ENCODE peak calls at places on chromosome 1, in six cellular contexts. One of them, this sample, is unnamed.

GRCh38 chr1:33220701-33221384 is 35.4 kb upstream of the ZNF362 start:
- DNase-seq in cardiac fibroblast: no peak
- DNase-seq in MM.1S: no peak
- DNase-seq in GM13977: no peak
- DNase-seq in stomach: peak
- DNase-seq in left ventricle myocardium inferior: no peak
- DNase-seq in this sample: peak

GRCh38 chr1:110339427-110340206 is 440 bp downstream of the RBM15 start:
- DNase-seq in left ventricle myocardium inferior: peak
- DNase-seq in cardiac fibroblast: peak
- DNase-seq in MM.1S: peak
- DNase-seq in stomach: peak
- DNase-seq in GM13977: peak
- DNase-seq in this sample: no peak

GRCh38 chr1:14517813-14518180 is 80.7 kb upstream of the KAZN start:
- DNase-seq in cardiac fibroblast: no peak
- DNase-seq in left ventricle myocardium inferior: no peak
- DNase-seq in MM.1S: no peak
- DNase-seq in GM13977: no peak
- DNase-seq in stomach: no peak
- DNase-seq in this sample: no peak

GRCh38 chr1:15727021-15727420 is 9.0 kb upstream of the SLC25A34 start:
- DNase-seq in stomach: no peak
- DNase-seq in left ventricle myocardium inferior: no peak
- DNase-seq in GM13977: no peak
- DNase-seq in cardiac fibroblast: no peak
- DNase-seq in MM.1S: no peak
- DNase-seq in this sample: no peak

GRCh38 chr1:111436726-111437125 is 9.2 kb upstream of the OVGP1 start:
- DNase-seq in MM.1S: no peak
- DNase-seq in GM13977: no peak
- DNase-seq in cardiac fibroblast: peak
- DNase-seq in stomach: no peak
- DNase-seq in left ventricle myocardium inferior: no peak
- DNase-seq in this sample: peak

GRCh38 chr1:9289724-9290493 is 2.8 kb upstream of the SPSB1 start:
- DNase-seq in GM13977: no peak
- DNase-seq in MM.1S: no peak
- DNase-seq in cardiac fibroblast: peak
- DNase-seq in stomach: no peak
- DNase-seq in left ventricle myocardium inferior: peak
- DNase-seq in this sample: peak

GRCh38 chr1:3454811-3455618 is 550 bp downstream of the ARHGEF16 start:
- DNase-seq in left ventricle myocardium inferior: peak
- DNase-seq in cardiac fibroblast: no peak
- DNase-seq in MM.1S: no peak
- DNase-seq in GM13977: no peak
- DNase-seq in stomach: peak
- DNase-seq in this sample: no peak

GRCh38 chr1:205680073-205680851 is at the start of gene SLC45A3:
- DNase-seq in stomach: peak
- DNase-seq in MM.1S: peak
- DNase-seq in cardiac fibroblast: peak
- DNase-seq in GM13977: peak
- DNase-seq in left ventricle myocardium inferior: peak
- DNase-seq in this sample: no peak

GRCh38 chr1:209318302-209319056 is 265.0 kb upstream of the CAMK1G start:
- DNase-seq in stomach: no peak
- DNase-seq in cardiac fibroblast: no peak
- DNase-seq in left ventricle myocardium inferior: no peak
- DNase-seq in MM.1S: no peak
- DNase-seq in GM13977: no peak
- DNase-seq in this sample: peak

GRCh38 chr1:171780583-171781166 is 785 bp upstream of the METTL13 start:
- DNase-seq in GM13977: no peak
- DNase-seq in MM.1S: peak
- DNase-seq in left ventricle myocardium inferior: no peak
- DNase-seq in stomach: no peak
- DNase-seq in cardiac fibroblast: no peak
- DNase-seq in this sample: no peak

GRCh38 chr1:40799351-40799867 is 15.8 kb downstream of the KCNQ4 start:
- DNase-seq in stomach: peak
- DNase-seq in GM13977: no peak
- DNase-seq in cardiac fibroblast: peak
- DNase-seq in left ventricle myocardium inferior: no peak
- DNase-seq in MM.1S: no peak
- DNase-seq in this sample: no peak

GRCh38 chr1:107896946-107897345 is 68.0 kb downstream of the VAV3 start:
- DNase-seq in MM.1S: no peak
- DNase-seq in stomach: no peak
- DNase-seq in cardiac fibroblast: no peak
- DNase-seq in left ventricle myocardium inferior: no peak
- DNase-seq in GM13977: no peak
- DNase-seq in this sample: no peak

GRCh38 chr1:113190930-113191329 is 117.9 kb downstream of the LRIG2 start:
- DNase-seq in left ventricle myocardium inferior: no peak
- DNase-seq in GM13977: no peak
- DNase-seq in cardiac fibroblast: no peak
- DNase-seq in stomach: no peak
- DNase-seq in MM.1S: no peak
- DNase-seq in this sample: no peak

GRCh38 chr1:19047373-19047772 is 90.9 kb upstream of the IFFO2 start:
- DNase-seq in cardiac fibroblast: no peak
- DNase-seq in GM13977: no peak
- DNase-seq in stomach: no peak
- DNase-seq in left ventricle myocardium inferior: peak
- DNase-seq in MM.1S: no peak
- DNase-seq in this sample: no peak

GRCh38 chr1:12194666-12195216 is 27.9 kb downstream of the TNFRSF1B start:
- DNase-seq in cardiac fibroblast: no peak
- DNase-seq in GM13977: no peak
- DNase-seq in left ventricle myocardium inferior: no peak
- DNase-seq in MM.1S: no peak
- DNase-seq in stomach: no peak
- DNase-seq in this sample: no peak

GRCh38 chr1:31364561-31365255 is 8.2 kb downstream of the FABP3 start:
- DNase-seq in cardiac fibroblast: no peak
- DNase-seq in GM13977: no peak
- DNase-seq in left ventricle myocardium inferior: no peak
- DNase-seq in MM.1S: no peak
- DNase-seq in stomach: no peak
- DNase-seq in this sample: no peak

GRCh38 chr1:231493421-231494185 is 34.9 kb upstream of the TSNAX start:
- DNase-seq in cardiac fibroblast: peak
- DNase-seq in GM13977: peak
- DNase-seq in MM.1S: no peak
- DNase-seq in left ventricle myocardium inferior: no peak
- DNase-seq in stomach: no peak
- DNase-seq in this sample: no peak

GRCh38 chr1:50661626-50662025 is 238.4 kb upstream of the DMRTA2 start:
- DNase-seq in MM.1S: no peak
- DNase-seq in left ventricle myocardium inferior: no peak
- DNase-seq in stomach: no peak
- DNase-seq in cardiac fibroblast: peak
- DNase-seq in GM13977: no peak
- DNase-seq in this sample: no peak

GRCh38 chr1:54716299-54717047 is 812 bp downstream of the TTC4 start:
- DNase-seq in cardiac fibroblast: peak
- DNase-seq in GM13977: no peak
- DNase-seq in MM.1S: no peak
- DNase-seq in left ventricle myocardium inferior: no peak
- DNase-seq in stomach: no peak
- DNase-seq in this sample: peak

GRCh38 chr1:204853446-204853845 is 17.2 kb upstream of the NFASC start:
- DNase-seq in cardiac fibroblast: no peak
- DNase-seq in left ventricle myocardium inferior: no peak
- DNase-seq in stomach: no peak
- DNase-seq in MM.1S: no peak
- DNase-seq in GM13977: no peak
- DNase-seq in this sample: no peak

GRCh38 chr1:209702832-209703231 is 1.8 kb upstream of the HSD11B1 start:
- DNase-seq in left ventricle myocardium inferior: no peak
- DNase-seq in cardiac fibroblast: no peak
- DNase-seq in MM.1S: no peak
- DNase-seq in stomach: no peak
- DNase-seq in GM13977: no peak
- DNase-seq in this sample: no peak

GRCh38 chr1:119549719-119550141 is 42.7 kb downstream of the HSD3B1 start:
- DNase-seq in cardiac fibroblast: peak
- DNase-seq in MM.1S: peak
- DNase-seq in stomach: peak
- DNase-seq in GM13977: peak
- DNase-seq in left ventricle myocardium inferior: no peak
- DNase-seq in this sample: peak

GRCh38 chr1:32709075-32709474 is 6.5 kb upstream of the SYNC start:
- DNase-seq in cardiac fibroblast: no peak
- DNase-seq in left ventricle myocardium inferior: no peak
- DNase-seq in GM13977: no peak
- DNase-seq in MM.1S: no peak
- DNase-seq in stomach: no peak
- DNase-seq in this sample: no peak

GRCh38 chr1:243325305-243325890 is 69.6 kb downstream of the SDCCAG8 start:
- DNase-seq in MM.1S: peak
- DNase-seq in left ventricle myocardium inferior: no peak
- DNase-seq in cardiac fibroblast: peak
- DNase-seq in GM13977: peak
- DNase-seq in stomach: no peak
- DNase-seq in this sample: peak

GRCh38 chr1:226661271-226661670 is 77.8 kb downstream of the ITPKB start:
- DNase-seq in MM.1S: no peak
- DNase-seq in cardiac fibroblast: no peak
- DNase-seq in left ventricle myocardium inferior: no peak
- DNase-seq in GM13977: no peak
- DNase-seq in stomach: no peak
- DNase-seq in this sample: no peak

GRCh38 chr1:86068126-86068805 is 88.3 kb downstream of the COL24A1 start:
- DNase-seq in left ventricle myocardium inferior: no peak
- DNase-seq in stomach: no peak
- DNase-seq in MM.1S: no peak
- DNase-seq in cardiac fibroblast: peak
- DNase-seq in GM13977: no peak
- DNase-seq in this sample: no peak

DNA sequence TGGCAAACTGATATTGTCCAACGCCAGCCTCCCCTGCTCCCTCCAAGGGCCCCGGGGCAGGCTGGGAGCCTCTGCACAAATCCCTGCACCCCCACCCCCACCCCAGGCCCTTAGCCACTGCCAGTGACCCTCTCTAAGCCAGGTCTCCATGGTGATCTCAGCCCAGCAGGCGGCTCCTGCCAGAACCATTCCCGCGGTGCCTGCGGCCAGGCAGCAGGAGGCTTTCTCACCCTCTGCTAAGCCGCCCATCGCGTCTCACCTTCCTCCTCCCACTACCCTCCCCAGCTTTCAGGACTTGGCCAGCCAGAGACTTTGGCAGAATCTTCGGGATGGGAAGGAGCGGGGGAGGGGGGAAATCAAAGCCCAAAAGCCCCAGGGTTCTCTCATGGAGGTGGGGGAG is 46.8 kb upstream of the WASF2 start:
- DNase-seq in stomach: no peak
- DNase-seq in left ventricle myocardium inferior: peak
- DNase-seq in GM13977: no peak
- DNase-seq in cardiac fibroblast: peak
- DNase-seq in MM.1S: no peak
- DNase-seq in this sample: no peak
- TF ChIP-seq CTCF in stomach: no peak
- TF ChIP-seq CTCF in left ventricle myocardium inferior: peak
- TF ChIP-seq CTCF in GM13977: no peak
- TF ChIP-seq CTCF in cardiac fibroblast: no peak
- TF ChIP-seq CTCF in MM.1S: no peak
- TF ChIP-seq CTCF in this sample: no peak

GRCh38 chr1:68321084-68321685 is 88.9 kb upstream of the WLS start:
- DNase-seq in cardiac fibroblast: peak
- DNase-seq in MM.1S: no peak
- DNase-seq in GM13977: no peak
- DNase-seq in stomach: peak
- DNase-seq in left ventricle myocardium inferior: peak
- DNase-seq in this sample: no peak
- TF ChIP-seq CTCF in cardiac fibroblast: peak
- TF ChIP-seq CTCF in MM.1S: no peak
- TF ChIP-seq CTCF in GM13977: no peak
- TF ChIP-seq CTCF in stomach: peak
- TF ChIP-seq CTCF in left ventricle myocardium inferior: peak
- TF ChIP-seq CTCF in this sample: peak

GRCh38 chr1:37177230-37177864 is 143.0 kb upstream of the GRIK3 start:
- DNase-seq in GM13977: peak
- DNase-seq in stomach: no peak
- DNase-seq in MM.1S: peak
- DNase-seq in left ventricle myocardium inferior: no peak
- DNase-seq in cardiac fibroblast: peak
- DNase-seq in this sample: peak
- TF ChIP-seq CTCF in GM13977: peak
- TF ChIP-seq CTCF in stomach: no peak
- TF ChIP-seq CTCF in MM.1S: peak
- TF ChIP-seq CTCF in left ventricle myocardium inferior: peak
- TF ChIP-seq CTCF in cardiac fibroblast: no peak
- TF ChIP-seq CTCF in this sample: peak

GRCh38 chr1:201354901-201355295 is 22.6 kb downstream of the TNNT2 start:
- DNase-seq in GM13977: no peak
- DNase-seq in MM.1S: no peak
- DNase-seq in cardiac fibroblast: no peak
- DNase-seq in left ventricle myocardium inferior: peak
- DNase-seq in stomach: no peak
- DNase-seq in this sample: no peak
- TF ChIP-seq CTCF in GM13977: no peak
- TF ChIP-seq CTCF in MM.1S: no peak
- TF ChIP-seq CTCF in cardiac fibroblast: no peak
- TF ChIP-seq CTCF in left ventricle myocardium inferior: no peak
- TF ChIP-seq CTCF in stomach: no peak
- TF ChIP-seq CTCF in this sample: no peak

DNA sequence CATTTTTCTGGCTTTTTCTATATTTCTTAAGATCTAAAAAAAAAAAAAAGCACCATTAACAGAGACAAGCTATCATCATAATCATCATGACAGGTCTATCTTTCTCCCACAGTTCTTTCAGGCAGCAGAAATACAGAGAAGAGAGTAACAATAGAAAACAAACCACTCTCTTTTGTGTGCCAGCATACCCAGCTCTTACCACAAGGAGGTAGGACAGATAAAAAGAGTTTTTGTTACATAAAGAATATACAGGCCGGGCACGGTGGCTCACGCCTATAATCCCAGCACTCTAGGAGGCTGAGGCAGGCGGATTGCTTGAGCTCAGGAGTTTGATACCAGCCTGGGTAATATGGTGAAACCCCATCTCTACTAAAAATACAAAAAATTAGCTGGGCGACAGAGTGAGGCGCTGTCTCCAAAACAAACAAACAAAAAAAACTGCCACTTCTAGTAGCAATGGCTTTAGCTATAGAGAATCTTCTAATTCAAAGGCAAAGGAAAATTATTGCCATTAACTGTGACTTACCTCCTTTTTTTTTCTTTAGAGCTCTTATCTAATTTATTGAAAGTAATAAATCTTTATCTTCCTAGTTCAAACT is 39.7 kb downstream of the ANKRD13C start:
- DNase-seq in left ventricle myocardium inferior: no peak
- DNase-seq in MM.1S: no peak
- DNase-seq in stomach: no peak
- DNase-seq in cardiac fibroblast: no peak
- DNase-seq in GM13977: no peak
- DNase-seq in this sample: no peak
- TF ChIP-seq CTCF in left ventricle myocardium inferior: no peak
- TF ChIP-seq CTCF in MM.1S: no peak
- TF ChIP-seq CTCF in stomach: no peak
- TF ChIP-seq CTCF in cardiac fibroblast: no peak
- TF ChIP-seq CTCF in GM13977: no peak
- TF ChIP-seq CTCF in this sample: no peak